ENCODE peak calls at places on chromosomes 1 and 21, in four cellular contexts. One of them, this sample, is unnamed.

GRCh38 chr1:198492872-198493271 is 47.6 kb downstream of the ATP6V1G3 start:
- DNase-seq in HepG2: no peak
- DNase-seq in GM12878: no peak
- DNase-seq in A549: no peak
- DNase-seq in this sample: no peak

GRCh38 chr1:235910357-235911299 is 43.9 kb upstream of the LYST start:
- DNase-seq in A549: peak
- DNase-seq in GM12878: no peak
- DNase-seq in HepG2: peak
- DNase-seq in this sample: peak

GRCh38 chr1:115320368-115320767 is 17.7 kb downstream of the NGF start:
- DNase-seq in A549: peak
- DNase-seq in GM12878: no peak
- DNase-seq in HepG2: no peak
- DNase-seq in this sample: no peak

GRCh38 chr1:232900818-232901217 is 49.6 kb upstream of the NTPCR start:
- DNase-seq in HepG2: no peak
- DNase-seq in A549: no peak
- DNase-seq in GM12878: no peak
- DNase-seq in this sample: no peak

GRCh38 chr1:165671531-165671930 is 26.8 kb downstream of the ALDH9A1 start:
- DNase-seq in A549: no peak
- DNase-seq in HepG2: no peak
- DNase-seq in GM12878: no peak
- DNase-seq in this sample: no peak

GRCh38 chr1:230581446-230582079 is 60.7 kb upstream of the COG2 start:
- DNase-seq in GM12878: no peak
- DNase-seq in A549: peak
- DNase-seq in HepG2: peak
- DNase-seq in this sample: no peak

GRCh38 chr21:25465263-25465662 is 142.0 kb downstream of the MRPL39 start:
- DNase-seq in GM12878: no peak
- DNase-seq in A549: no peak
- DNase-seq in HepG2: no peak
- DNase-seq in this sample: no peak

GRCh38 chr1:19312782-19313635 is 883 bp downstream of the SLC66A1 start:
- DNase-seq in A549: no peak
- DNase-seq in HepG2: no peak
- DNase-seq in GM12878: no peak
- DNase-seq in this sample: no peak

GRCh38 chr1:180299486-180300246 is 69.6 kb downstream of the LHX4 start:
- DNase-seq in HepG2: no peak
- DNase-seq in GM12878: no peak
- DNase-seq in A549: no peak
- DNase-seq in this sample: no peak

DNA sequence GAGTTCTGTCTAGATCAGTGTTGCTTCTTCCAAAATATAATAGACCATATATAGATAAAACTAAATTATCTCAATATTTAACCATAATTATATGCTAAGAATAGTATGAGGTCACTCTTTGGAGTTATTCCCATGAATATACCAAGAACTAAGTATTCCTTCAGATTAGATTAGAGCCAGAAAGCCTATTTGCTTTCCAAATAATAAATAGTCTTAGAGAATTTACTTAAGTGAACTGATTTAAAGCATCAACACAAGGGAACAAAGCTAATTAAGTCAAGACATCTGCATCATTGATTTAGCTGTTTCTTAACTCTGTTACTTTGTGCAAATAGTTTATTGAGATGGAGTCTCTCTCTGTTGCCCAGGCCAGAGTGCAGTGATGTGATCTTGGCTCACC is 35.7 kb downstream of the FNBP1L start:
- DNase-seq in A549: no peak
- DNase-seq in HepG2: no peak
- DNase-seq in GM12878: no peak
- DNase-seq in this sample: no peak
- TF ChIP-seq PBX3 in A549: no peak
- TF ChIP-seq PBX3 in HepG2: no peak
- TF ChIP-seq PBX3 in GM12878: no peak
- TF ChIP-seq PBX3 in this sample: no peak

GRCh38 chr1:65260851-65261473 is 48.4 kb upstream of the DNAJC6 start:
- DNase-seq in A549: peak
- DNase-seq in HepG2: no peak
- DNase-seq in GM12878: no peak
- DNase-seq in this sample: no peak
- TF ChIP-seq MAX in A549: no peak
- TF ChIP-seq MAX in HepG2: no peak
- TF ChIP-seq MAX in GM12878: no peak
- TF ChIP-seq MAX in this sample: peak

GRCh38 chr1:181503130-181503810 is 20.0 kb downstream of the CACNA1E start:
- DNase-seq in GM12878: no peak
- DNase-seq in HepG2: no peak
- DNase-seq in A549: no peak
- DNase-seq in this sample: no peak

GRCh38 chr1:181506563-181507353 is 23.4 kb downstream of the CACNA1E start:
- DNase-seq in GM12878: no peak
- DNase-seq in HepG2: no peak
- DNase-seq in A549: no peak
- DNase-seq in this sample: no peak

GRCh38 chr1:181508486-181509165 is 25.3 kb downstream of the CACNA1E start:
- DNase-seq in HepG2: no peak
- DNase-seq in GM12878: peak
- DNase-seq in A549: no peak
- DNase-seq in this sample: no peak

GRCh38 chr1:181501612-181502011 is 18.3 kb downstream of the CACNA1E start:
- DNase-seq in GM12878: no peak
- DNase-seq in HepG2: no peak
- DNase-seq in A549: no peak
- DNase-seq in this sample: no peak

GRCh38 chr1:181504294-181505115 is 21.2 kb downstream of the CACNA1E start:
- DNase-seq in A549: peak
- DNase-seq in HepG2: peak
- DNase-seq in GM12878: peak
- DNase-seq in this sample: no peak
- TF ChIP-seq SMC3 in A549: no peak
- TF ChIP-seq SMC3 in HepG2: no peak
- TF ChIP-seq SMC3 in GM12878: peak
- TF ChIP-seq SMC3 in this sample: no peak

GRCh38 chr1:206508956-206509355 is 1.6 kb downstream of the RASSF5 start:
- DNase-seq in HepG2: no peak
- DNase-seq in GM12878: no peak
- DNase-seq in A549: no peak
- DNase-seq in this sample: no peak
- TF ChIP-seq PBX3 in HepG2: no peak
- TF ChIP-seq PBX3 in GM12878: no peak
- TF ChIP-seq PBX3 in A549: no peak
- TF ChIP-seq PBX3 in this sample: no peak

GRCh38 chr21:32727478-32727727 is 410 bp downstream of the SYNJ1 start:
- DNase-seq in GM12878: no peak
- DNase-seq in A549: no peak
- DNase-seq in HepG2: no peak
- DNase-seq in this sample: no peak

GRCh38 chr21:32727728-32728454 is at the start of gene SYNJ1:
- DNase-seq in A549: peak
- DNase-seq in HepG2: peak
- DNase-seq in GM12878: peak
- DNase-seq in this sample: peak

GRCh38 chr21:32728455-32729237 is 833 bp upstream of the SYNJ1 start:
- DNase-seq in GM12878: no peak
- DNase-seq in HepG2: no peak
- DNase-seq in A549: peak
- DNase-seq in this sample: no peak

GRCh38 chr21:32732544-32732943 is 4.7 kb upstream of the SYNJ1 start:
- DNase-seq in HepG2: no peak
- DNase-seq in GM12878: no peak
- DNase-seq in A549: no peak
- DNase-seq in this sample: no peak

GRCh38 chr21:32726742-32727477 is 903 bp downstream of the SYNJ1 start:
- DNase-seq in GM12878: no peak
- DNase-seq in HepG2: no peak
- DNase-seq in A549: peak
- DNase-seq in this sample: peak
- TF ChIP-seq MAX in GM12878: no peak
- TF ChIP-seq MAX in HepG2: no peak
- TF ChIP-seq MAX in A549: no peak
- TF ChIP-seq MAX in this sample: no peak